ENCODE peak calls at places on chromosomes 16 and 17, in six cellular contexts. T is IMR-90, J is H1, X is mesenchymal stem cell, V is H9, N is neuronal stem cell. E is an unnamed sample.

GRCh38 chr16:76946879-76947278 is 244.1 kb upstream of the MON1B start:
- DNase-seq in T (peak; percentile 79), N (no peak), V (no peak), X (peak; percentile 82), J (no peak), E (peak; percentile 58)

GRCh38 chr16:75246504-75247205 is 4.8 kb downstream of the BCAR1 start:
- DNase-seq in J (no peak), T (peak; percentile 75), N (no peak), X (peak; percentile 93), V (no peak), E (no peak)

GRCh38 chr17:21233581-21234337 is 19.5 kb downstream of the NATD1 start:
- DNase-seq in J (no peak), V (no peak), N (no peak), T (no peak), X (no peak), E (no peak)

GRCh38 chr16:20915733-20916132 is 15.2 kb downstream of the LYRM1 start:
- DNase-seq in T (no peak), N (no peak), J (no peak), X (no peak), V (no peak), E (no peak)

GRCh38 chr17:82282239-82283207 is 9.0 kb upstream of the CSNK1D start:
- DNase-seq in V (no peak), X (no peak), J (no peak), N (no peak), T (no peak), E (no peak)

GRCh38 chr17:36133629-36134259 is 30.1 kb downstream of the CCL4 start:
- DNase-seq in J (no peak), T (no peak), X (peak; percentile 13), V (no peak), N (no peak), E (no peak)

GRCh38 chr17:77308768-77309726 is 168.3 kb downstream of the SEC14L1 start:
- DNase-seq in T (peak; percentile 74), J (no peak), N (no peak), X (peak; percentile 83), V (no peak), E (no peak)

GRCh38 chr17:32483451-32484019 is 3.3 kb upstream of the CDK5R1 start:
- DNase-seq in J (peak; percentile 78), T (peak; percentile 61), X (peak; percentile 74), N (peak; percentile 62), V (peak; percentile 92), E (no peak)

GRCh38 chr17:73228748-73229236 is 32.9 kb downstream of the CPSF4L start:
- DNase-seq in V (no peak), J (no peak), T (peak; percentile 90), N (no peak), X (peak; percentile 87), E (peak; percentile 31)

GRCh38 chr16:65342231-65342866 is 220.5 kb upstream of the CDH11 start:
- DNase-seq in T (no peak), J (no peak), V (no peak), X (no peak), N (no peak), E (no peak)

GRCh38 chr17:46819906-46820351 is 1.4 kb upstream of the WNT3 start:
- DNase-seq in T (no peak), N (no peak), J (peak; percentile 66), V (peak; percentile 77), X (no peak), E (no peak)

GRCh38 chr17:42894283-42895184 is 6.1 kb upstream of the G6PC1 start:
- DNase-seq in N (no peak), T (no peak), X (no peak), V (no peak), J (no peak), E (no peak)

GRCh38 chr17:31251075-31251474 is 46.0 kb downstream of the OMG start:
- DNase-seq in X (no peak), J (no peak), N (no peak), T (no peak), V (no peak), E (no peak)

GRCh38 chr16:83586036-83586810 is 221.6 kb upstream of the HSBP1 start:
- DNase-seq in T (no peak), V (no peak), X (peak; percentile 7), J (no peak), N (no peak), E (no peak)

GRCh38 chr16:47060596-47060995 is 83.1 kb downstream of the NETO2 start:
- DNase-seq in T (no peak), V (no peak), X (no peak), J (no peak), N (no peak), E (no peak)

GRCh38 chr16:12228607-12229499 is 252.3 kb downstream of the SNX29 start:
- DNase-seq in V (peak; percentile 89), N (peak; percentile 48), J (peak; percentile 80), X (peak; percentile 65), T (peak; percentile 71), E (peak; percentile 98)

GRCh38 chr17:17809527-17810373 is 27.0 kb downstream of the SREBF1 start:
- DNase-seq in N (peak; percentile 76), X (peak; percentile 84), V (peak; percentile 90), J (peak; percentile 94), T (no peak), E (peak; percentile 76)

GRCh38 chr16:31080756-31081419 is 6.7 kb downstream of the ZNF646 start:
- DNase-seq in X (no peak), J (no peak), T (no peak), V (no peak), N (no peak), E (no peak)

GRCh38 chr17:45227631-45228120 is 6.0 kb downstream of the FMNL1 start:
- DNase-seq in J (no peak), T (no peak), V (no peak), N (no peak), X (no peak), E (no peak)

GRCh38 chr17:8126306-8127066 is 2.6 kb upstream of the HES7 start:
- DNase-seq in T (peak; percentile 52), X (peak; percentile 65), V (peak; percentile 75), J (peak; percentile 78), N (peak; percentile 59), E (peak; percentile 53)

DNA sequence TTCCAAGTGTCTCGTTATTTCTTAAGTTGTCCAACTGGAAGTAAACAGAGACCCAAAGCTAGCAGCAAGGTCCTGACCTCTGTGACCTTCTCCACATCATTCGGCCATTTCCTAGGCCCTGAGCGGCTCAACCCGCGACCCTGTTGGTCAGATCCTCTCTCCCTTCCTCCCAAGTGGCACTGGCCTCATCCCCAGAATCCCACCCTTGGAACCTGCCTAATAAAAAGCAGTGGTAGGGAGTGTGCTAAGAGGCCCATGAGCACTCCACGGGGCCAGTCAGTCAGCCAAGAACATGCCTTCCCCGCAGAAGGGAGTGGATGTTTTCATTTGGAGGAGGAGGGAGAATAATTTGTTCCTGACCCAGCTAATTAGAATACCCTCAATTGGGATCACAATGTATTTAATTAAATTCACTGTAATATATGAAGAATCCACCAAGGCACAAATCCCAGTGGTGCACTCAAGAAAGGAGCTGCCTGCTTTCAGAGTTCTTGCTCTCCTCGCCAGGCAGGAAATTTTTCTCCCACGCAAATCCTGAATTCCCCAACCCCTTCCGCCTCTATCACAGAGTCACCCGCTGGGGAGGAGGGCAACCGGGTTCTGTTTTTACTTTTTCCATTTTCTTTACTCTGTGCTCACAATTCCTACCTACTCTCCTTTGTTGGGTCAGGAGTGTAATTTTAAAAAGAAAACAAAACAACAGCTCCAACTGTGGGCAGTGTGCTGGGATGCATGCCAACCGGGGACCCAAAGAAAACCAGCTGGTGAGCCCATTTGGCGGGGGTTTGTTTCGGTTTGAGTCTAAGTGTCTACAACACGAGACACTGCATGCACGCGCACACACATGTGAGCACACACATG is 153.4 kb downstream of the ZFHX3 start:
- DNase-seq in V (no peak), J (no peak), T (peak; percentile 51), N (no peak), X (no peak), E (no peak)
- H4K91ac ChIP-seq in V (no peak overlapping the region), J (no peak overlapping the region), T (no peak overlapping the region), N (no peak overlapping the region), X (no peak overlapping the region), E (no peak overlapping the region)

GRCh38 chr16:66480265-66481080 is 53.4 kb downstream of the BEAN1 start:
- DNase-seq in N (no peak), J (no peak), V (peak; percentile 28), X (no peak), T (no peak), E (peak; percentile 90)
- H4K91ac ChIP-seq in N (no peak overlapping the region), J (peak overlapping the region; percentile 16), V (no peak overlapping the region), X (no peak overlapping the region), T (no peak overlapping the region), E (peak overlapping the region; percentile 92)

GRCh38 chr16:3495166-3495565 is at the start of gene C16orf90:
- DNase-seq in T (no peak), J (no peak), V (no peak), X (no peak), N (no peak), E (no peak)

GRCh38 chr16:3494574-3494973 is 715 bp downstream of the C16orf90 start:
- DNase-seq in T (no peak), J (no peak), V (no peak), X (no peak), N (no peak), E (no peak)

GRCh38 chr16:3490911-3491629 is 4.2 kb downstream of the C16orf90 start:
- DNase-seq in T (no peak), N (no peak), J (no peak), X (no peak), V (no peak), E (no peak)

GRCh38 chr16:3488801-3489200 is 6.5 kb downstream of the C16orf90 start:
- DNase-seq in J (no peak), X (no peak), V (no peak), T (no peak), N (no peak), E (no peak)

GRCh38 chr16:3492356-3492755 is 2.9 kb downstream of the C16orf90 start:
- DNase-seq in N (no peak), T (no peak), J (no peak), V (no peak), X (no peak), E (no peak)
- H4K91ac ChIP-seq in N (no peak overlapping the region), T (no peak overlapping the region), J (no peak overlapping the region), V (no peak overlapping the region), X (no peak overlapping the region), E (no peak overlapping the region)

GRCh38 chr16:19599968-19600716 is 44.6 kb downstream of the VPS35L start:
- DNase-seq in J (no peak), N (no peak), T (no peak), X (no peak), V (no peak), E (no peak)

GRCh38 chr16:19589771-19590302 is 34.3 kb downstream of the VPS35L start:
- DNase-seq in T (peak; percentile 84), N (no peak), J (no peak), X (peak; percentile 86), V (no peak), E (peak; percentile 91)

GRCh38 chr16:19598805-19599204 is 43.3 kb downstream of the VPS35L start:
- DNase-seq in X (no peak), T (no peak), N (no peak), V (no peak), J (no peak), E (no peak)

DNA sequence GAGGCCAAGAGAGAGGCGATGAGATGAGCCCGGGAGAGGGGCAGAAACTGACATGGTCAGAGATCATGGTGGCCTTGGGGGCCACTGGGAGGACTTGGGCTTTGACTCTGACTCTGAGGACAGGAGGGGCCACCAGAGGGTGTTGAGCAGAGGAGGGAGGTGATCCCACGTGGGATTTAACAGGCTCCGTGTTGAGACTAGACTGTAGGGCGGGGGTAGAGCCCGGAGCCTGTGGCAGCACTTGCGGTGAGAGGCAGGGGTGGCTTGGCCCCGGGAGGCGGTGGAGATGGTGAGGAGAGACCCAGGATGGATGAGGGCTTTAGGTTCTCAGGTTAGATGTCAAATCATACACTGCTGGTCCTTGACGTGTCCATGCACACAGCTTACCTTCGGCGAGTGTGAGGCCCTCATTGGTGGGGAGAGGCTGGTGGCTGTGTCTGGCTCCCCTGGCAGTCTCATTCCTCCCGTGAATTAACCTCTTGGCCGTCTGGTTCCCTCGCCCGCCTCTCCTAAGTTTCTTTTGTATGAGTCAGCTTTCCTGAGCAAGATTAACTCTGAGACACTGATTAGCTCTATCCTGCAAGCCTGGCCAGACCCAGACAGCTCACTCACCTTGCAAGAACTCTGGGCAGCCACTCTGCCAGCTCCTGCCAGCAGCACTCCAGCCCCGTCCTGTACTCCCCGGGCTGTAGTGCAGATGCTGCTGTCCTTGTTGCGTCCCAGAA is 39.7 kb downstream of the VPS35L start:
- DNase-seq in N (no peak), X (peak; percentile 82), V (no peak), T (peak; percentile 83), J (no peak), E (peak; percentile 96)
- H4K91ac ChIP-seq in N (no peak overlapping the region), X (peak overlapping the region; percentile 18), V (no peak overlapping the region), T (peak overlapping the region; percentile 25), J (no peak overlapping the region), E (peak overlapping the region; percentile 95)

E was measured in trophoblast cell.